ENCODE peak calls at places on chromosomes 1 and 21, in nine cellular contexts. N, O, H, Y, M, V, D, G and C are unnamed samples.

GRCh38 chr1:118185083-118185899 is at the start of gene SPAG17:
- DNase-seq in O (no peak), V (peak), H (peak), D (peak), N (peak), G (peak), M (peak), Y (peak), C (peak)

GRCh38 chr21:40847956-40848355 is 998 bp upstream of the DSCAM start:
- DNase-seq in M (no peak), G (no peak), H (no peak), O (no peak), N (no peak), D (no peak), Y (no peak), V (no peak), C (no peak)

GRCh38 chr1:246117066-246117791 is 389.9 kb downstream of the SMYD3 start:
- DNase-seq in O (peak), N (peak), H (no peak), Y (peak), V (no peak), G (peak), M (peak), D (peak), C (no peak)

GRCh38 chr1:154557939-154558609 is 388 bp downstream of the UBE2Q1 start:
- DNase-seq in N (peak), D (peak), V (peak), Y (no peak), O (no peak), M (peak), G (peak), H (peak), C (no peak)

GRCh38 chr1:7616076-7616833 is 154.8 kb upstream of the VAMP3 start:
- DNase-seq in M (peak), G (peak), H (no peak), D (peak), Y (peak), O (no peak), V (no peak), N (peak), C (no peak)

GRCh38 chr1:11842154-11843041 is 5.2 kb downstream of the NPPA start:
- DNase-seq in N (peak), V (peak), H (no peak), G (no peak), D (peak), O (peak), Y (no peak), M (peak), C (no peak)

GRCh38 chr1:205709640-205710039 is 29.3 kb upstream of the SLC45A3 start:
- DNase-seq in V (no peak), O (no peak), N (no peak), H (no peak), G (no peak), Y (no peak), D (no peak), M (no peak), C (no peak)

GRCh38 chr21:45129231-45129923 is 55.0 kb downstream of the ADARB1 start:
- DNase-seq in G (no peak), M (no peak), H (no peak), Y (no peak), O (no peak), V (peak), N (peak), D (no peak), C (peak)

GRCh38 chr21:32101206-32101763 is 177.6 kb downstream of the MIS18A start:
- DNase-seq in O (no peak), Y (no peak), N (no peak), H (no peak), M (no peak), V (no peak), G (no peak), D (no peak), C (no peak)

GRCh38 chr21:42066521-42066920 is 4.6 kb upstream of the UMODL1 start:
- DNase-seq in O (no peak), D (no peak), N (no peak), G (no peak), Y (no peak), H (peak), M (no peak), V (no peak), C (no peak)

GRCh38 chr1:193105821-193106177 is 585 bp upstream of the GLRX2 start:
- DNase-seq in H (no peak), D (no peak), G (no peak), M (no peak), V (no peak), Y (no peak), N (no peak), O (no peak), C (no peak)

GRCh38 chr1:154611150-154611865 is 3.3 kb upstream of the ADAR start:
- DNase-seq in D (peak), H (no peak), M (no peak), G (no peak), Y (no peak), O (no peak), N (no peak), V (no peak), C (no peak)

GRCh38 chr1:1039145-1039910 is 19.4 kb downstream of the AGRN start:
- DNase-seq in M (no peak), H (no peak), V (no peak), N (no peak), Y (no peak), O (no peak), D (peak), G (no peak), C (no peak)

GRCh38 chr1:116868386-116868785 is 41.3 kb upstream of the PTGFRN start:
- DNase-seq in M (no peak), Y (no peak), N (no peak), V (no peak), D (peak), G (no peak), H (no peak), O (no peak), C (no peak)

GRCh38 chr1:109623601-109624161 is 4.0 kb downstream of the AMPD2 start:
- DNase-seq in V (peak), N (no peak), D (peak), O (no peak), M (no peak), G (peak), H (peak), Y (no peak), C (no peak)

GRCh38 chr1:66607458-66607857 is 73.5 kb downstream of the SGIP1 start:
- DNase-seq in G (no peak), Y (no peak), H (no peak), M (no peak), D (peak), O (no peak), N (no peak), V (no peak), C (no peak)

GRCh38 chr1:226308723-226309397 is at the start of gene LIN9:
- DNase-seq in G (peak), Y (peak), M (peak), N (peak), V (peak), H (peak), D (peak), O (peak), C (peak)

GRCh38 chr1:58741689-58742553 is 41.9 kb downstream of the JUN start:
- DNase-seq in V (no peak), Y (no peak), N (no peak), M (no peak), O (no peak), G (no peak), D (no peak), H (no peak), C (no peak)

GRCh38 chr1:239811211-239811902 is 280.3 kb upstream of the FMN2 start:
- DNase-seq in G (no peak), H (no peak), Y (no peak), V (no peak), M (no peak), O (no peak), N (no peak), D (no peak), C (no peak)

GRCh38 chr1:15757575-15758401 is 807 bp upstream of the FBLIM1 start:
- DNase-seq in O (no peak), D (no peak), G (no peak), M (peak), Y (no peak), H (no peak), N (peak), V (no peak), C (no peak)

GRCh38 chr1:11285883-11286734 is 13.1 kb downstream of the UBIAD1 start:
- DNase-seq in H (peak), N (peak), Y (no peak), O (no peak), V (no peak), M (no peak), D (no peak), G (no peak), C (no peak)

GRCh38 chr1:9410737-9411297 is 118.1 kb downstream of the SPSB1 start:
- DNase-seq in V (no peak), Y (no peak), N (peak), H (no peak), D (peak), G (no peak), O (peak), M (no peak), C (no peak)

GRCh38 chr1:247415423-247416361 is at the start of gene NLRP3:
- DNase-seq in N (no peak), Y (no peak), M (peak), D (peak), G (peak), V (no peak), H (peak), O (no peak), C (no peak)

GRCh38 chr1:228408041-228408868 is 1.6 kb upstream of the TRIM11 start:
- DNase-seq in D (no peak), Y (no peak), O (no peak), G (no peak), N (no peak), H (no peak), V (peak), M (no peak), C (peak)

GRCh38 chr1:145804235-145805045 is 19.5 kb downstream of the RNF115 start:
- DNase-seq in D (peak), V (no peak), H (no peak), N (no peak), Y (no peak), G (no peak), O (no peak), M (no peak), C (no peak)

GRCh38 chr1:94180650-94181049 is 56.7 kb downstream of the ARHGAP29 start:
- DNase-seq in V (no peak), D (no peak), G (no peak), H (no peak), O (no peak), N (peak), M (no peak), Y (no peak), C (no peak)

GRCh38 chr1:37449936-37450335 is 24.4 kb upstream of the ZC3H12A start:
- DNase-seq in Y (no peak), V (no peak), H (no peak), G (no peak), M (no peak), D (peak), O (no peak), N (no peak), C (no peak)

GRCh38 chr1:206544562-206545257 is 37.4 kb downstream of the RASSF5 start:
- DNase-seq in Y (peak), G (peak), O (no peak), D (peak), H (peak), M (peak), V (peak), N (peak), C (peak)

GRCh38 chr1:225658041-225658440 is 5.1 kb upstream of the ENAH start:
- DNase-seq in M (no peak), G (no peak), V (no peak), N (peak), H (no peak), D (no peak), Y (no peak), O (no peak), C (no peak)

GRCh38 chr1:76115186-76115585 is 40.6 kb downstream of the ST6GALNAC3 start:
- DNase-seq in G (no peak), D (no peak), O (no peak), H (no peak), Y (no peak), M (no peak), V (no peak), N (no peak), C (no peak)

GRCh38 chr1:174828264-174828663 is 171.5 kb upstream of the CACYBP start:
- DNase-seq in O (no peak), N (no peak), D (no peak), Y (no peak), V (no peak), M (no peak), H (no peak), G (no peak), C (no peak)

GRCh38 chr1:44501022-44501910 is 96.2 kb downstream of the RNF220 start:
- DNase-seq in Y (no peak), V (no peak), G (no peak), N (no peak), O (no peak), D (no peak), H (peak), M (no peak), C (no peak)

GRCh38 chr1:239735081-239735480 is 348.7 kb downstream of the CHRM3 start:
- DNase-seq in Y (no peak), D (no peak), M (no peak), N (no peak), V (no peak), G (no peak), H (no peak), O (no peak), C (no peak)

GRCh38 chr1:60052634-60053033 is 20.9 kb downstream of the C1orf87 start:
- DNase-seq in N (no peak), V (no peak), G (no peak), O (no peak), H (no peak), D (no peak), Y (no peak), M (no peak), C (no peak)

GRCh38 chr1:208919371-208919770 is 664.1 kb upstream of the CAMK1G start:
- DNase-seq in V (no peak), N (no peak), D (no peak), G (no peak), Y (no peak), M (no peak), H (no peak), O (no peak), C (no peak)

GRCh38 chr21:26954591-26955214 is 12.2 kb downstream of the ADAMTS5 start:
- DNase-seq in V (no peak), D (no peak), O (no peak), N (no peak), Y (no peak), M (no peak), H (no peak), G (no peak), C (no peak)

GRCh38 chr1:180521474-180522203 is 19.3 kb upstream of the ACBD6 start:
- DNase-seq in G (no peak), H (no peak), M (no peak), V (no peak), N (no peak), Y (no peak), D (no peak), O (no peak), C (no peak)

GRCh38 chr1:226661271-226661670 is 77.8 kb downstream of the ITPKB start:
- DNase-seq in D (no peak), O (no peak), N (no peak), M (no peak), Y (no peak), H (peak), V (no peak), G (no peak), C (no peak)

GRCh38 chr1:31723828-31724359 is 20.1 kb upstream of the COL16A1 start:
- DNase-seq in D (peak), M (peak), G (peak), Y (peak), H (peak), N (peak), O (no peak), V (peak), C (no peak)

DNA sequence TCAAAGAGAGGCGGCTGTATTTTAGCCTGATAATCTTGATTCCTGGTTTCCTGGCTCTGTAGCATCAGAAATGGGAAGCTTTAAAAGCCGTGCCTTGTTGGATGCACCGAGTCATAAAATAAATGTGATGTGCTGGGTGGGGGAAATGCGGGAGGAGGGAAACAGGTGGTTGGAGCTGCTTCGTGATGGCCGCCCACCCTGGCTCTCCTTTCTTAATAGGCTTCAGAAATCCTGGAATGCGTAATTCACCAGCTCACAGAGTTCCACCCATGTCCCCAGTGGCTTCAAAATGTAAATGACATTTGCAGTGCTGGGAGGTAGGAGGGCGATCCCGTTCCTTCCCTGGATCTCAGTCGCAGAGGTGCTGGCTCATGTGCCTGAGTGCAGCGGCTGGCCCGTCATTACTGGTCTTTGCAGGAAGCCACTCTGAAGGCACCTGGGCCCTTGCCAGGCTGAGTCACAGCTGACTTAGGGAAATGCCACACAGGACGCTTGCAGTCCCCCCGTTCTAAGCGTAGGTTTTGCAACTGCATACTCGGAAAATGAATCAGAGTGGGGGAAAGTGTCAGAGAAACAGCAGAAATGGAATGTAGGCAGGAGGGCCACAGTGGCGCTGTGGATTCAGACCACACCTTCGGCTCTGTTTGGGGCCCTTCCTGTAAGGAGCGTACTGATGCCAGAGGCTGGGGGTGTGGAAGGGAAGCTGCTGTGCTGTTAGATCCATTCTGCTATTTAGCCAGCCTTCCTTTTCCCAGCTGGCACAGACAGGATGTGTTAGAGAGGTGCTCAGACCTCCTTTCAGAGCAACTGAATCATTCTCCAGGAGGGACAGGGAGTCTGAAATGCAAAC is 37.6 kb downstream of the GALNT2 start:
- DNase-seq in Y (peak), D (peak), H (peak), G (peak), V (peak), M (peak), O (peak), N (peak), C (peak)
- TF ChIP-seq POLR2A in Y (no peak), D (no peak), H (peak), G (peak), V (no peak), M (no peak), O (peak), N (peak), C (no peak)

GRCh38 chr1:198641506-198641905 is 2.7 kb downstream of the PTPRC start:
- DNase-seq in H (no peak), Y (no peak), G (no peak), M (no peak), N (peak), D (peak), V (no peak), O (no peak), C (no peak)

GRCh38 chr1:198643001-198643400 is 4.2 kb downstream of the PTPRC start:
- DNase-seq in H (no peak), V (no peak), Y (no peak), O (no peak), N (no peak), M (no peak), D (no peak), G (no peak), C (no peak)

GRCh38 chr1:198643827-198644226 is 5.0 kb downstream of the PTPRC start:
- DNase-seq in N (no peak), D (no peak), M (no peak), G (no peak), O (no peak), H (no peak), Y (no peak), V (no peak), C (no peak)

GRCh38 chr1:198639581-198640235 is 868 bp downstream of the PTPRC start:
- DNase-seq in Y (no peak), M (no peak), N (no peak), O (no peak), D (no peak), H (no peak), V (no peak), G (no peak), C (no peak)

GRCh38 chr1:198641966-198642656 is 3.3 kb downstream of the PTPRC start:
- DNase-seq in H (no peak), G (no peak), V (no peak), M (no peak), O (no peak), N (no peak), Y (no peak), D (no peak), C (no peak)
- H3K4me3 ChIP-seq in H (no peak), G (no peak), V (no peak), M (peak), O (peak), N (no peak), Y (no peak), D (peak), C (no peak)

GRCh38 chr1:202014915-202015676 is 4.7 kb downstream of the ELF3 start:
- DNase-seq in M (peak), G (no peak), Y (no peak), V (no peak), D (no peak), H (no peak), O (no peak), N (no peak), C (no peak)
- TF ChIP-seq POLR2A in M (peak), G (no peak), Y (no peak), V (no peak), D (no peak), H (no peak), O (no peak), N (no peak), C (no peak)

GRCh38 chr1:165898837-165899236 is 71.4 kb downstream of the UCK2 start:
- DNase-seq in Y (no peak), N (peak), M (no peak), H (no peak), V (no peak), D (no peak), G (no peak), O (no peak), C (no peak)

GRCh38 chr1:165897326-165898303 is 70.2 kb downstream of the UCK2 start:
- DNase-seq in N (peak), V (no peak), Y (no peak), H (no peak), G (no peak), M (no peak), D (no peak), O (no peak), C (no peak)

GRCh38 chr1:165894591-165894990 is 67.2 kb downstream of the UCK2 start:
- DNase-seq in M (no peak), O (no peak), H (no peak), Y (no peak), N (peak), V (no peak), G (no peak), D (no peak), C (no peak)

GRCh38 chr1:165895451-165895871 is 68.0 kb downstream of the UCK2 start:
- DNase-seq in V (no peak), N (peak), Y (no peak), D (no peak), M (no peak), G (no peak), H (no peak), O (no peak), C (no peak)

DNA sequence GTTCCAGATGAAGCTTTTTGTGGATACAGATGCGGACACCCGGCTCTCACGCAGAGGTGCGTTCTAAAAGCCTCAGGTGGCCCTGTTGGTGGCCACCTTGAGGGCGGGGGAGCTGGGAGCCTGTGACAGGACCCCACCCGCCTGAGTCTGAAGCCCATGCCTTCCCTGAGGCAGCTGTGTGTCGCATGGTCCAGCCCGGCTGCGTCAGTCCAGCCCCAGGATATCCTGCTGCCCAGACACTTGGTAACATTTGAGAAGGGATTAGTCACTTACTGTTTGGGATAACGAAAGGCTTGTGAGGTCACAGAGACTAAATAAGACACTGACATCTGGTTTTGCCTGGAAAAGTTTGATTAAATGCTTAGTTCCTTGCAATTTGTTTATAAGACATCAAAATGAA is 68.9 kb downstream of the UCK2 start:
- DNase-seq in Y (no peak), D (no peak), G (no peak), N (peak), H (no peak), O (no peak), M (no peak), V (no peak), C (peak)
- H3K4me3 ChIP-seq in Y (no peak), D (no peak), G (no peak), N (no peak), H (no peak), O (no peak), M (no peak), V (no peak), C (no peak)